ENCODE peak calls at places on chromosomes 6 and 20, in six cellular contexts. R, M, Z, O, G and T are unnamed samples.

GRCh38 chr20:63132715-63133471 is 83.0 kb downstream of the YTHDF1 start:
- DNase-seq in R (no peak), M (no peak), Z (peak), O (no peak), G (no peak), T (no peak)

GRCh38 chr6:89411019-89411268 is 1.1 kb downstream of the RRAGD start:
- DNase-seq in R (no peak), M (no peak), Z (no peak), O (no peak), G (no peak), T (peak)

GRCh38 chr20:346640-347316 is at the start of gene NRSN2:
- DNase-seq in R (peak), M (peak), Z (peak), O (peak), G (peak), T (no peak)

GRCh38 chr20:20547221-20547875 is 165.1 kb downstream of the RALGAPA2 start:
- DNase-seq in R (no peak), M (no peak), Z (no peak), O (peak), G (peak), T (no peak)

GRCh38 chr6:134426623-134427022 is 108.7 kb upstream of the SGK1 start:
- DNase-seq in R (no peak), M (no peak), Z (no peak), O (no peak), G (no peak), T (no peak)

GRCh38 chr6:22886881-22887581 is 317.7 kb downstream of the HDGFL1 start:
- DNase-seq in R (no peak), M (no peak), Z (no peak), O (peak), G (peak), T (peak)

GRCh38 chr6:97282238-97282725 is 734 bp downstream of the MMS22L start:
- DNase-seq in R (peak), M (no peak), Z (no peak), O (no peak), G (no peak), T (peak)

GRCh38 chr20:36407196-36407733 is 101.1 kb downstream of the DLGAP4 start:
- DNase-seq in R (no peak), M (no peak), Z (no peak), O (peak), G (peak), T (no peak)

GRCh38 chr6:140002406-140003022 is 628.1 kb upstream of the CITED2 start:
- DNase-seq in R (no peak), M (no peak), Z (no peak), O (peak), G (no peak), T (no peak)

GRCh38 chr6:12182676-12183075 is 107.5 kb upstream of the EDN1 start:
- DNase-seq in R (no peak), M (no peak), Z (no peak), O (peak), G (peak), T (peak)

GRCh38 chr6:167861424-167861823 is 34.7 kb downstream of the AFDN start:
- DNase-seq in R (no peak), M (no peak), Z (no peak), O (no peak), G (no peak), T (no peak)
- H4K91ac ChIP-seq in R (no peak), M (no peak), Z (no peak), O (no peak), G (no peak), T (no peak)

DNA sequence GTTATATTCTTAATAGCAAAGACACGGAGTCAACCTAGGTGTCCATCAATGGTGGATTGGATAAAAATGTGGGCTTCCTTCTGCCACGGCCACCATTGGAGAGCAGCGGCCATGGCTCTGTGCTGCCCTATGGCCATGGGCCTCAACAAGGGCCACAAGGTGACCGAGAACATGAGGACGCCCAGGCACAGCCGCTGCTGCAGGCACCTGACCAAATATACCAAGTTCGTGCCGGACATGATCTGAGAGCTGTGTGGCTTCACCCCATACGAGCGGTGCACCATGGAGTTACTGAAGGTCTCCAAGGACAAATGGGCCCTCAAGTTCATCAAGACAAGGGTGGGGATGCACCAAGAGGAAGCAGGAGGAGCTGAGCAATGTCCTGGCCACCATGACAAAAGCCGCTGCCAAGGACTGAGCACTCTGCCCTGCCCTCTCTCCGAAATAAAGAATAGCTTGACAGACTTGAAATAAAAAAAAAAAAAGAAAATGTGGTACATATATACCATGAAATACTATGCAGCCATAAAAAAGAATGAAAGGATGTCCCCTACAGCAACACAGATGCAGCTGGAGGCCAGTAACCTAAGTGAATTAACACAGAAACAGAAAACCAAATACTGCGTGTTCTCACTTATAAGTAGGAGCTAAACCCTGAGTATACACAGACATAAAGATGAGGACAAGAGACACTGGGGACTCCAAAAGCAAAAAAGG is 81.0 kb downstream of the FKBP5 start:
- DNase-seq in R (no peak), M (no peak), Z (no peak), O (no peak), G (no peak), T (no peak)
- H4K91ac ChIP-seq in R (no peak), M (no peak), Z (no peak), O (no peak), G (no peak), T (no peak)

GRCh38 chr20:18981956-18982539 is 168.5 kb downstream of the SCP2D1 start:
- DNase-seq in R (no peak), M (no peak), Z (no peak), O (no peak), G (no peak), T (no peak)
- H4K91ac ChIP-seq in R (no peak), M (no peak), Z (no peak), O (no peak), G (no peak), T (no peak)

GRCh38 chr6:16511048-16511660 is 250.1 kb downstream of the ATXN1 start:
- DNase-seq in R (no peak), M (no peak), Z (no peak), O (peak), G (peak), T (no peak)

GRCh38 chr6:16514249-16514648 is 247.0 kb downstream of the ATXN1 start:
- DNase-seq in R (no peak), M (no peak), Z (peak), O (peak), G (peak), T (peak)

GRCh38 chr6:16511723-16512584 is 249.3 kb downstream of the ATXN1 start:
- DNase-seq in R (no peak), M (no peak), Z (no peak), O (no peak), G (no peak), T (no peak)

GRCh38 chr6:16510245-16510644 is 251.0 kb downstream of the ATXN1 start:
- DNase-seq in R (no peak), M (no peak), Z (no peak), O (no peak), G (no peak), T (no peak)

GRCh38 chr6:16512585-16513109 is 248.6 kb downstream of the ATXN1 start:
- DNase-seq in R (no peak), M (no peak), Z (no peak), O (no peak), G (no peak), T (no peak)
- H4K91ac ChIP-seq in R (no peak), M (no peak), Z (no peak), O (no peak), G (no peak), T (no peak)

DNA sequence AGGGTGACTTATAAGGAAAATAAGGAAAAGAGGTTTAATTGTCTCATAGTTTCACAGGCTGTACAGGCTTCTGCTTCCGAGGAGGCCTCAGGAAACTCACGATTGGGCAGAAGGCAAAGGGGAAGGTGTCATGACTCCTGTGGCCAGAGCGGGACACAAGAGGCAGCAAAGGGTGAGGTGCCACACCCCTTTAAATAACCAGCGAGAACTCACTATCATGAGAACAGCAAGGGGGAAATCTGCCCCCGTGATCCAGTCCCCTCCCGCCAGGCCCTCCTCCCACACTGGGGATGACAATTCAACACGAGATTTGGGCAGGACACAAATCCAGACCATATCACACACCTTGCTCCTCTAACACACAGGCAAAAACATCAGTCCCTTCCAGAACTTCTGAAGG is 254.0 kb downstream of the DLL1 start:
- DNase-seq in R (no peak), M (no peak), Z (no peak), O (no peak), G (no peak), T (no peak)
- H4K91ac ChIP-seq in R (no peak), M (no peak), Z (no peak), O (no peak), G (no peak), T (peak)